ENCODE peak calls at places on chromosomes 12 and 14, in ten cellular contexts. S is dorsolateral prefrontal cortex; U is kidney; P is stimulated activated CD8-positive, alpha-beta memory T cell treated with anti-CD3 and anti-CD28 coated beads, Interleukin-2, amount 100 ng/mL, for 1 hour; M is substantia nigra; K is Daoy; T is lung microvascular endothelial cell; N is fibroblast of mammary gland; F is mesothelial cell of epicardium; X is prostate gland. A is an unnamed sample.

GRCh38 chr12:4763549-4763948 is 43.3 kb downstream of the GALNT8 start:
- DNase-seq in S (no peak), U (no peak), P (no peak), M (no peak), K (peak; percentile 94), T (no peak), N (peak; percentile 37), F (no peak), X (no peak), A (no peak)

GRCh38 chr12:52058631-52059324 is 7.5 kb downstream of the NR4A1 start:
- DNase-seq in S (no peak), U (no peak), P (no peak), M (peak; percentile 13), K (no peak), T (no peak), N (no peak), F (no peak), X (peak; percentile 53), A (peak; percentile 52)

GRCh38 chr12:6554990-6555691 is 701 bp downstream of the IFFO1 start:
- DNase-seq in S (no peak), U (peak; percentile 80), P (no peak), M (no peak), K (no peak), T (peak; percentile 61), N (no peak), F (no peak), X (no peak), A (no peak)

GRCh38 chr12:93591137-93591868 is 18.8 kb downstream of the SOCS2 start:
- DNase-seq in S (peak; percentile 59), U (peak; percentile 93), P (no peak), M (peak; percentile 30), K (peak; percentile 74), T (peak; percentile 46), N (peak; percentile 80), F (peak; percentile 50), X (peak; percentile 60), A (peak; percentile 96)

GRCh38 chr12:70070494-70071007 is 172.7 kb upstream of the CNOT2 start:
- DNase-seq in S (no peak), U (no peak), P (no peak), M (no peak), K (peak; percentile 13), T (no peak), N (peak; percentile 56), F (no peak), X (no peak), A (peak; percentile 16)

GRCh38 chr14:74610866-74611671 is 968 bp downstream of the LTBP2 start:
- DNase-seq in S (no peak), U (no peak), P (no peak), M (no peak), K (no peak), T (no peak), N (peak; percentile 45), F (no peak), X (no peak), A (peak; percentile 55)

GRCh38 chr14:99069946-99070345 is 202.1 kb downstream of the BCL11B start:
- DNase-seq in S (no peak), U (no peak), P (no peak), M (no peak), K (no peak), T (no peak), N (no peak), F (no peak), X (no peak), A (no peak)

GRCh38 chr12:53383258-53383657 is 3.3 kb downstream of the SP1 start:
- DNase-seq in S (no peak), U (peak; percentile 31), P (no peak), M (no peak), K (no peak), T (no peak), N (no peak), F (no peak), X (no peak), A (no peak)

GRCh38 chr12:12439636-12440035 is 82.8 kb downstream of the BORCS5 start:
- DNase-seq in S (no peak), U (no peak), P (peak; percentile 16), M (no peak), K (peak; percentile 76), T (peak; percentile 94), N (peak; percentile 95), F (no peak), X (no peak), A (peak; percentile 34)